ENCODE peak calls at places on chromosomes 4 and X, in five cellular contexts. One of them, this sample, is unnamed.
A peak's percentile ranks its signal among the peaks of the same experiment; 100 is the strongest.

GRCh38 chrX:36434521-36434920 is 515.0 kb downstream of the CFAP47 start:
- DNase-seq in H1: no peak
- DNase-seq in transverse colon: no peak
- DNase-seq in GM12878: no peak
- DNase-seq in SK-N-SH: no peak
- DNase-seq in this sample: no peak

GRCh38 chr4:111943796-111944203 is 201.5 kb upstream of the FAM241A start:
- DNase-seq in H1: peak; percentile 31
- DNase-seq in transverse colon: peak; percentile 61
- DNase-seq in GM12878: no peak
- DNase-seq in SK-N-SH: peak; percentile 5
- DNase-seq in this sample: no peak

GRCh38 chr4:47505666-47506065 is 20.6 kb downstream of the ATP10D start:
- DNase-seq in SK-N-SH: no peak
- DNase-seq in H1: no peak
- DNase-seq in transverse colon: no peak
- DNase-seq in GM12878: no peak
- DNase-seq in this sample: no peak

GRCh38 chrX:78129714-78130113 is 9.7 kb downstream of the TAF9B start:
- DNase-seq in GM12878: no peak
- DNase-seq in SK-N-SH: no peak
- DNase-seq in transverse colon: no peak
- DNase-seq in H1: no peak
- DNase-seq in this sample: no peak

GRCh38 chr4:48635310-48635709 is 144.8 kb downstream of the FRYL start:
- DNase-seq in GM12878: no peak
- DNase-seq in H1: no peak
- DNase-seq in SK-N-SH: no peak
- DNase-seq in transverse colon: no peak
- DNase-seq in this sample: no peak

GRCh38 chr4:158914178-158914577 is 145.4 kb downstream of the FNIP2 start:
- DNase-seq in transverse colon: no peak
- DNase-seq in H1: no peak
- DNase-seq in SK-N-SH: no peak
- DNase-seq in GM12878: no peak
- DNase-seq in this sample: no peak

GRCh38 chr4:176054942-176055341 is 10.7 kb upstream of the WDR17 start:
- DNase-seq in GM12878: no peak
- DNase-seq in SK-N-SH: no peak
- DNase-seq in transverse colon: no peak
- DNase-seq in H1: no peak
- DNase-seq in this sample: no peak

GRCh38 chr4:76688737-76689078 is 209.2 kb downstream of the SOWAHB start:
- DNase-seq in GM12878: no peak
- DNase-seq in SK-N-SH: peak; percentile 45
- DNase-seq in transverse colon: no peak
- DNase-seq in H1: no peak
- DNase-seq in this sample: no peak

GRCh38 chrX:17375631-17376380 is 806 bp downstream of the NHS start:
- DNase-seq in SK-N-SH: peak; percentile 64
- DNase-seq in H1: no peak
- DNase-seq in transverse colon: peak; percentile 12
- DNase-seq in GM12878: no peak
- DNase-seq in this sample: peak; percentile 67

GRCh38 chr4:139633661-139634060 is 32.0 kb upstream of the MGST2 start:
- DNase-seq in transverse colon: peak; percentile 17
- DNase-seq in SK-N-SH: no peak
- DNase-seq in H1: no peak
- DNase-seq in GM12878: no peak
- DNase-seq in this sample: no peak

GRCh38 chr4:177229331-177229730 is 80.3 kb upstream of the NEIL3 start:
- DNase-seq in SK-N-SH: no peak
- DNase-seq in transverse colon: no peak
- DNase-seq in H1: no peak
- DNase-seq in GM12878: no peak
- DNase-seq in this sample: no peak

GRCh38 chrX:155998761-155999510 is 1.4 kb downstream of the IL9R start:
- DNase-seq in SK-N-SH: no peak
- DNase-seq in transverse colon: no peak
- DNase-seq in GM12878: no peak
- DNase-seq in H1: no peak
- DNase-seq in this sample: no peak

GRCh38 chrX:155997436-155997835 is at the start of gene IL9R:
- DNase-seq in SK-N-SH: no peak
- DNase-seq in GM12878: peak; percentile 15
- DNase-seq in H1: no peak
- DNase-seq in transverse colon: no peak
- DNase-seq in this sample: no peak

GRCh38 chrX:155993421-155993820 is 4.1 kb upstream of the IL9R start:
- DNase-seq in SK-N-SH: no peak
- DNase-seq in H1: no peak
- DNase-seq in GM12878: no peak
- DNase-seq in transverse colon: no peak
- DNase-seq in this sample: no peak

GRCh38 chrX:155998116-155998515 is 620 bp downstream of the IL9R start:
- DNase-seq in GM12878: no peak
- DNase-seq in SK-N-SH: no peak
- DNase-seq in H1: no peak
- DNase-seq in transverse colon: no peak
- DNase-seq in this sample: no peak

GRCh38 chrX:155995476-155995875 is 2.0 kb upstream of the IL9R start:
- DNase-seq in H1: no peak
- DNase-seq in transverse colon: no peak
- DNase-seq in SK-N-SH: no peak
- DNase-seq in GM12878: no peak
- DNase-seq in this sample: no peak
- H3K9me3 ChIP-seq in H1: peaks cover 81% of the 10 kb centered on the region
- H3K9me3 ChIP-seq in transverse colon: no peaks in the 10 kb centered on the region
- H3K9me3 ChIP-seq in SK-N-SH: no peaks in the 10 kb centered on the region
- H3K9me3 ChIP-seq in GM12878: no peaks in the 10 kb centered on the region
- H3K9me3 ChIP-seq in this sample: no peaks in the 10 kb centered on the region

GRCh38 chrX:119687661-119688413 is 5.1 kb downstream of the SEPTIN6 start:
- DNase-seq in SK-N-SH: no peak
- DNase-seq in transverse colon: no peak
- DNase-seq in H1: no peak
- DNase-seq in GM12878: no peak
- DNase-seq in this sample: no peak

GRCh38 chrX:119682019-119682989 is 10.7 kb downstream of the SEPTIN6 start:
- DNase-seq in SK-N-SH: no peak
- DNase-seq in transverse colon: no peak
- DNase-seq in GM12878: peak; percentile 73
- DNase-seq in H1: no peak
- DNase-seq in this sample: no peak

GRCh38 chrX:119686087-119686639 is 6.8 kb downstream of the SEPTIN6 start:
- DNase-seq in H1: no peak
- DNase-seq in transverse colon: peak; percentile 41
- DNase-seq in SK-N-SH: peak; percentile 47
- DNase-seq in GM12878: peak; percentile 76
- DNase-seq in this sample: no peak

GRCh38 chrX:119685225-119686066 is 7.5 kb downstream of the SEPTIN6 start:
- DNase-seq in H1: no peak
- DNase-seq in transverse colon: no peak
- DNase-seq in GM12878: no peak
- DNase-seq in SK-N-SH: no peak
- DNase-seq in this sample: peak; percentile 73

GRCh38 chrX:119684916-119685224 is 8.1 kb downstream of the SEPTIN6 start:
- DNase-seq in GM12878: no peak
- DNase-seq in H1: no peak
- DNase-seq in SK-N-SH: no peak
- DNase-seq in transverse colon: no peak
- DNase-seq in this sample: no peak
- H3K4me1 ChIP-seq in GM12878: peaks cover 59% of the 10 kb centered on the region
- H3K4me1 ChIP-seq in H1: peaks cover 3% of the 10 kb centered on the region
- H3K4me1 ChIP-seq in SK-N-SH: peaks cover 5% of the 10 kb centered on the region
- H3K4me1 ChIP-seq in transverse colon: peaks cover 11% of the 10 kb centered on the region
- H3K4me1 ChIP-seq in this sample: peaks cover 40% of the 10 kb centered on the region

DNA sequence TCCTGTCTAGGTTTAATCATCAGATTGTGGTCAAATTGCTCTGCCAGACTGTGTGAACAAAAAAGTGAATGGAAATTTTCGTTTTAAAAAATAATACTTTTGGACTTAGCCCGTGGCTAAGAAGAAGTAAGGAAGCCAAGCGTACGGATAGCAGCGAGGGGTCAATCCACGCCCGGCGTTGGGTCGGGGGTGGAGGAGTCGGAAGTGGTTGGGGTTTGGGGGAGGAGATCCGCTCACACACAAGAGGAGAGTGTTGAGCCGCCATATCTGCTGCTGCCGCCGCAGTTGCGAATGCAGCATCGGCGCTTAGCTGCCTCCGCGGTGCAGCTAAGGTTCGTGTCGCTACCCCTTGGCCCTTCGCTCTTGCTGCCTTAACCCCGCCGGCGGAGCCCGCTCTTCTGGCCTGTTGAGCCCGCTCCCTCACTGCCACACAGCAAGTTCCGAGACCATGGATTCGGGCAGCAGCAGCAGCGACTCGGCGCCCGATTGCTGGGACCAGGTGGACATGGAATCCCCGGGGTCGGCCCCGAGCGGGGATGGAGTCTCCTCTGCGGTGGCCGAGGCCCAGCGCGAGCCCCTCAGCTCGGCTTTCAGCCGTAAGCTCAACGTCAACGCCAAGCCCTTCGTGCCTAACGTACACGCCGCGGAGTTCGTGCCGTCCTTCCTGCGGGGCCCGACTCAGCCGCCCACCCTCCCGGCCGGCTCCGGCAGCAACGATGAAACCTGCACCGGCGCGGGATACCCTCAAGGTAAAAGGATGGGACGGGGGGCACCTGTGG is at the start of gene GSPT2:
- DNase-seq in H1: peak; percentile 23
- DNase-seq in SK-N-SH: peak; percentile 74
- DNase-seq in GM12878: peak; percentile 34
- DNase-seq in transverse colon: peak; percentile 75
- DNase-seq in this sample: peak; percentile 86
- TF ChIP-seq POLR2AphosphoS5 in H1: peak; percentile 78
- TF ChIP-seq POLR2AphosphoS5 in SK-N-SH: peak; percentile 83
- TF ChIP-seq POLR2AphosphoS5 in GM12878: peak; percentile 84
- TF ChIP-seq POLR2AphosphoS5 in transverse colon: peak; percentile 33
- TF ChIP-seq POLR2AphosphoS5 in this sample: peak; percentile 47

GRCh38 chr4:16969696-16970135 is 71.3 kb upstream of the LDB2 start:
- DNase-seq in H1: no peak
- DNase-seq in GM12878: no peak
- DNase-seq in transverse colon: peak; percentile 45
- DNase-seq in SK-N-SH: no peak
- DNase-seq in this sample: peak; percentile 95
- H3K9me3 ChIP-seq in H1: no peaks in the 10 kb centered on the region
- H3K9me3 ChIP-seq in GM12878: no peaks in the 10 kb centered on the region
- H3K9me3 ChIP-seq in transverse colon: no peaks in the 10 kb centered on the region
- H3K9me3 ChIP-seq in SK-N-SH: no peaks in the 10 kb centered on the region
- H3K9me3 ChIP-seq in this sample: no peaks in the 10 kb centered on the region

GRCh38 chr4:38088321-38088720 is 128.1 kb downstream of the PTTG2 start:
- DNase-seq in GM12878: no peak
- DNase-seq in transverse colon: no peak
- DNase-seq in SK-N-SH: no peak
- DNase-seq in H1: no peak
- DNase-seq in this sample: no peak

GRCh38 chr4:38085394-38086150 is 125.4 kb downstream of the PTTG2 start:
- DNase-seq in SK-N-SH: no peak
- DNase-seq in H1: no peak
- DNase-seq in GM12878: no peak
- DNase-seq in transverse colon: no peak
- DNase-seq in this sample: no peak

GRCh38 chr4:38089961-38090360 is 129.8 kb downstream of the PTTG2 start:
- DNase-seq in transverse colon: no peak
- DNase-seq in H1: no peak
- DNase-seq in SK-N-SH: no peak
- DNase-seq in GM12878: no peak
- DNase-seq in this sample: no peak

GRCh38 chr4:38084984-38085383 is 124.8 kb downstream of the PTTG2 start:
- DNase-seq in SK-N-SH: no peak
- DNase-seq in GM12878: no peak
- DNase-seq in transverse colon: no peak
- DNase-seq in H1: no peak
- DNase-seq in this sample: no peak

GRCh38 chr4:38086515-38087226 is 126.5 kb downstream of the PTTG2 start:
- DNase-seq in transverse colon: no peak
- DNase-seq in GM12878: no peak
- DNase-seq in SK-N-SH: no peak
- DNase-seq in H1: no peak
- DNase-seq in this sample: no peak
- H3K4me1 ChIP-seq in transverse colon: peaks cover 59% of the 10 kb centered on the region
- H3K4me1 ChIP-seq in GM12878: peaks cover 9% of the 10 kb centered on the region
- H3K4me1 ChIP-seq in SK-N-SH: peaks cover 10% of the 10 kb centered on the region
- H3K4me1 ChIP-seq in H1: peaks cover 17% of the 10 kb centered on the region
- H3K4me1 ChIP-seq in this sample: peaks cover 4% of the 10 kb centered on the region

DNA sequence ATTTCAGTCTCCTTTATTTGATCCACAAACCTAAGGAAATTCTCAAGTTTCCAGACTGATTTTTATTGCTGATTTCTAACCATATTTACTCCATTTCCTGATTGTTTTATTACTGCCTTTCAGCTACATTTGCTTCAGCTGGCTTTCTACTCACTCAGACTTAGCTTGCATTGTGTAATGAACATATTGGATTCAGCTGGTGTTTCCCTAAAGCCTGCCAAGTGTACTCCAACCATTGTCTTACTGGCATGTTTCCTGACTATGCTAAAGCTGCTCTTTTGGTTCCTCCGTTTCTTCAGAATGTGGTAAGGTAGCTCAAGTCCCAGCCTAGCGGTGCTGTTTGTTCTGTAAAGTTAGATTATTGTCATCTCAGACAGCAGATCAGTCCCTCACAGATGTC is 53.2 kb upstream of the GLRA2 start:
- DNase-seq in H1: no peak
- DNase-seq in SK-N-SH: no peak
- DNase-seq in GM12878: no peak
- DNase-seq in transverse colon: no peak
- DNase-seq in this sample: no peak
- TF ChIP-seq POLR2AphosphoS5 in H1: no peak
- TF ChIP-seq POLR2AphosphoS5 in SK-N-SH: no peak
- TF ChIP-seq POLR2AphosphoS5 in GM12878: no peak
- TF ChIP-seq POLR2AphosphoS5 in transverse colon: no peak
- TF ChIP-seq POLR2AphosphoS5 in this sample: no peak

This sample was measured in sigmoid colon.